ENCODE peak calls at places on chromosome 17, in nine cellular contexts. One of them, this sample, is unnamed. For H3K36me3, the result is how much of the 10 kb centered on the place peaks cover.

GRCh38 chr17:19583871-19584270 is 50.2 kb downstream of the SLC47A1 start:
- DNase-seq in bronchial epithelial cell: no peak
- DNase-seq in transverse colon: no peak
- DNase-seq in ovary: no peak
- DNase-seq in cardiac muscle cell: no peak
- DNase-seq in astrocyte: no peak
- DNase-seq in upper lobe of left lung: no peak
- DNase-seq in PC-3: no peak
- DNase-seq in pancreas: no peak
- DNase-seq in this sample: no peak

GRCh38 chr17:27630607-27631408 is at the start of gene LGALS9:
- DNase-seq in PC-3: peak
- DNase-seq in cardiac muscle cell: peak
- DNase-seq in bronchial epithelial cell: peak
- DNase-seq in transverse colon: peak
- DNase-seq in pancreas: no peak
- DNase-seq in astrocyte: peak
- DNase-seq in upper lobe of left lung: peak
- DNase-seq in ovary: no peak
- DNase-seq in this sample: peak

GRCh38 chr17:40259505-40259904 is 28.2 kb upstream of the CDC6 start:
- DNase-seq in cardiac muscle cell: no peak
- DNase-seq in upper lobe of left lung: no peak
- DNase-seq in transverse colon: no peak
- DNase-seq in PC-3: no peak
- DNase-seq in ovary: no peak
- DNase-seq in pancreas: no peak
- DNase-seq in astrocyte: no peak
- DNase-seq in bronchial epithelial cell: no peak
- DNase-seq in this sample: no peak

GRCh38 chr17:18957831-18958230 is 5.9 kb downstream of the SLC5A10 start:
- DNase-seq in cardiac muscle cell: no peak
- DNase-seq in upper lobe of left lung: no peak
- DNase-seq in bronchial epithelial cell: no peak
- DNase-seq in transverse colon: no peak
- DNase-seq in pancreas: no peak
- DNase-seq in PC-3: no peak
- DNase-seq in astrocyte: no peak
- DNase-seq in ovary: no peak
- DNase-seq in this sample: no peak

GRCh38 chr17:82960419-82961271 is 118.8 kb upstream of the METRNL start:
- DNase-seq in cardiac muscle cell: no peak
- DNase-seq in PC-3: no peak
- DNase-seq in ovary: peak
- DNase-seq in astrocyte: no peak
- DNase-seq in upper lobe of left lung: no peak
- DNase-seq in bronchial epithelial cell: no peak
- DNase-seq in transverse colon: no peak
- DNase-seq in pancreas: no peak
- DNase-seq in this sample: no peak

GRCh38 chr17:42016952-42017865 is at the start of gene DNAJC7:
- DNase-seq in astrocyte: peak
- DNase-seq in cardiac muscle cell: peak
- DNase-seq in pancreas: peak
- DNase-seq in bronchial epithelial cell: peak
- DNase-seq in ovary: peak
- DNase-seq in upper lobe of left lung: peak
- DNase-seq in PC-3: peak
- DNase-seq in transverse colon: peak
- DNase-seq in this sample: peak

GRCh38 chr17:76537288-76537577 is 276 bp downstream of the CYGB start:
- DNase-seq in transverse colon: no peak
- DNase-seq in bronchial epithelial cell: no peak
- DNase-seq in ovary: peak
- DNase-seq in PC-3: no peak
- DNase-seq in astrocyte: no peak
- DNase-seq in cardiac muscle cell: peak
- DNase-seq in upper lobe of left lung: no peak
- DNase-seq in pancreas: no peak
- DNase-seq in this sample: no peak

GRCh38 chr17:62801553-62801952 is 6.6 kb downstream of the MARCHF10 start:
- DNase-seq in bronchial epithelial cell: no peak
- DNase-seq in upper lobe of left lung: no peak
- DNase-seq in ovary: no peak
- DNase-seq in cardiac muscle cell: no peak
- DNase-seq in transverse colon: no peak
- DNase-seq in astrocyte: no peak
- DNase-seq in pancreas: no peak
- DNase-seq in PC-3: no peak
- DNase-seq in this sample: no peak

GRCh38 chr17:16952401-16952800 is 19.5 kb downstream of the TNFRSF13B start:
- DNase-seq in transverse colon: no peak
- DNase-seq in astrocyte: no peak
- DNase-seq in pancreas: no peak
- DNase-seq in ovary: no peak
- DNase-seq in PC-3: no peak
- DNase-seq in cardiac muscle cell: no peak
- DNase-seq in bronchial epithelial cell: no peak
- DNase-seq in upper lobe of left lung: no peak
- DNase-seq in this sample: no peak

GRCh38 chr17:58822148-58823050 is 66.7 kb downstream of the PPM1E start:
- DNase-seq in PC-3: no peak
- DNase-seq in pancreas: no peak
- DNase-seq in transverse colon: no peak
- DNase-seq in astrocyte: no peak
- DNase-seq in ovary: no peak
- DNase-seq in bronchial epithelial cell: peak
- DNase-seq in upper lobe of left lung: no peak
- DNase-seq in cardiac muscle cell: peak
- DNase-seq in this sample: no peak

GRCh38 chr17:65544658-65545057 is 16.8 kb downstream of the AXIN2 start:
- DNase-seq in astrocyte: no peak
- DNase-seq in upper lobe of left lung: no peak
- DNase-seq in ovary: no peak
- DNase-seq in PC-3: no peak
- DNase-seq in pancreas: no peak
- DNase-seq in transverse colon: no peak
- DNase-seq in cardiac muscle cell: no peak
- DNase-seq in bronchial epithelial cell: no peak
- DNase-seq in this sample: no peak

GRCh38 chr17:48470388-48471034 is 40.5 kb upstream of the SKAP1 start:
- DNase-seq in ovary: no peak
- DNase-seq in pancreas: no peak
- DNase-seq in astrocyte: peak
- DNase-seq in PC-3: peak
- DNase-seq in cardiac muscle cell: peak
- DNase-seq in transverse colon: no peak
- DNase-seq in bronchial epithelial cell: no peak
- DNase-seq in upper lobe of left lung: no peak
- DNase-seq in this sample: no peak

GRCh38 chr17:48468299-48468698 is 38.3 kb upstream of the SKAP1 start:
- DNase-seq in pancreas: no peak
- DNase-seq in transverse colon: no peak
- DNase-seq in bronchial epithelial cell: no peak
- DNase-seq in astrocyte: no peak
- DNase-seq in ovary: no peak
- DNase-seq in upper lobe of left lung: no peak
- DNase-seq in cardiac muscle cell: no peak
- DNase-seq in PC-3: no peak
- DNase-seq in this sample: no peak

GRCh38 chr17:48472485-48473281 is 42.7 kb upstream of the SKAP1 start:
- DNase-seq in transverse colon: no peak
- DNase-seq in astrocyte: peak
- DNase-seq in PC-3: peak
- DNase-seq in ovary: no peak
- DNase-seq in pancreas: no peak
- DNase-seq in cardiac muscle cell: peak
- DNase-seq in upper lobe of left lung: no peak
- DNase-seq in bronchial epithelial cell: peak
- DNase-seq in this sample: peak

GRCh38 chr17:48469227-48469626 is 39.2 kb upstream of the SKAP1 start:
- DNase-seq in upper lobe of left lung: no peak
- DNase-seq in bronchial epithelial cell: no peak
- DNase-seq in PC-3: no peak
- DNase-seq in ovary: no peak
- DNase-seq in transverse colon: no peak
- DNase-seq in cardiac muscle cell: no peak
- DNase-seq in astrocyte: no peak
- DNase-seq in pancreas: no peak
- DNase-seq in this sample: no peak

GRCh38 chr17:48471807-48472484 is 41.9 kb upstream of the SKAP1 start:
- DNase-seq in ovary: no peak
- DNase-seq in pancreas: no peak
- DNase-seq in astrocyte: no peak
- DNase-seq in cardiac muscle cell: no peak
- DNase-seq in upper lobe of left lung: no peak
- DNase-seq in PC-3: no peak
- DNase-seq in transverse colon: no peak
- DNase-seq in bronchial epithelial cell: no peak
- DNase-seq in this sample: no peak
- TF ChIP-seq CTCF in ovary: no peak
- TF ChIP-seq CTCF in pancreas: no peak
- TF ChIP-seq CTCF in astrocyte: no peak
- TF ChIP-seq CTCF in cardiac muscle cell: no peak
- TF ChIP-seq CTCF in upper lobe of left lung: no peak
- TF ChIP-seq CTCF in PC-3: no peak
- TF ChIP-seq CTCF in transverse colon: no peak
- TF ChIP-seq CTCF in bronchial epithelial cell: no peak
- TF ChIP-seq CTCF in this sample: no peak

DNA sequence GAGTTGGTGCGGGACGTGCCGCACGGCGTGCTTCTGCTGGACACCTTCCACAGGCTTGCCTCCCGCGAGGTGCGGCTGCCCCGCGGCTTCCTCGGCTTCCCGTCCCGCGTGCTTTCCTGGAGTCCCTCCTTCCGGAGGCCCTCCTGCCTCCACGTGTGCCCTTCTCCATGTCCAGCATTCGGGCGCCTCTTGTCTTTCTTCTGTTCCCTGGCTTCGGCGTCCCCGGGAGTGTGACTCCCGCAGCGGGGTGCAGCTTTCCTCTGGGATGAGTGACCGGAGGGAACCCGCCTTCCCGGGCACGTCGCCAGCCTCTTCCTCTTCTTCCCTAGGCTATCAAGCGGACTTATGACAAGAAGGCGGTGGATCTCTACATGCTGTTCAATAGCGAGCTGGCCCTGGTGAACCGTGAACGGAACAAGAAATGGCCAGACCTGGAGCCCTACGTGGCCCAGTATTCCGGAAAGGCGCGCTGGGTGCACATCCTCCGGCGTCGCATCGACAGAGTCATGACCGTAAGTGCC is 23.0 kb downstream of the DNAH2 start:
- DNase-seq in PC-3: no peak
- DNase-seq in cardiac muscle cell: no peak
- DNase-seq in bronchial epithelial cell: no peak
- DNase-seq in transverse colon: peak
- DNase-seq in pancreas: no peak
- DNase-seq in astrocyte: no peak
- DNase-seq in ovary: no peak
- DNase-seq in upper lobe of left lung: no peak
- DNase-seq in this sample: no peak
- H3K4me3 ChIP-seq in PC-3: no peak
- H3K4me3 ChIP-seq in cardiac muscle cell: no peak
- H3K4me3 ChIP-seq in bronchial epithelial cell: no peak
- H3K4me3 ChIP-seq in transverse colon: no peak
- H3K4me3 ChIP-seq in pancreas: no peak
- H3K4me3 ChIP-seq in astrocyte: no peak
- H3K4me3 ChIP-seq in ovary: no peak
- H3K4me3 ChIP-seq in upper lobe of left lung: no peak
- H3K4me3 ChIP-seq in this sample: no peak

DNA sequence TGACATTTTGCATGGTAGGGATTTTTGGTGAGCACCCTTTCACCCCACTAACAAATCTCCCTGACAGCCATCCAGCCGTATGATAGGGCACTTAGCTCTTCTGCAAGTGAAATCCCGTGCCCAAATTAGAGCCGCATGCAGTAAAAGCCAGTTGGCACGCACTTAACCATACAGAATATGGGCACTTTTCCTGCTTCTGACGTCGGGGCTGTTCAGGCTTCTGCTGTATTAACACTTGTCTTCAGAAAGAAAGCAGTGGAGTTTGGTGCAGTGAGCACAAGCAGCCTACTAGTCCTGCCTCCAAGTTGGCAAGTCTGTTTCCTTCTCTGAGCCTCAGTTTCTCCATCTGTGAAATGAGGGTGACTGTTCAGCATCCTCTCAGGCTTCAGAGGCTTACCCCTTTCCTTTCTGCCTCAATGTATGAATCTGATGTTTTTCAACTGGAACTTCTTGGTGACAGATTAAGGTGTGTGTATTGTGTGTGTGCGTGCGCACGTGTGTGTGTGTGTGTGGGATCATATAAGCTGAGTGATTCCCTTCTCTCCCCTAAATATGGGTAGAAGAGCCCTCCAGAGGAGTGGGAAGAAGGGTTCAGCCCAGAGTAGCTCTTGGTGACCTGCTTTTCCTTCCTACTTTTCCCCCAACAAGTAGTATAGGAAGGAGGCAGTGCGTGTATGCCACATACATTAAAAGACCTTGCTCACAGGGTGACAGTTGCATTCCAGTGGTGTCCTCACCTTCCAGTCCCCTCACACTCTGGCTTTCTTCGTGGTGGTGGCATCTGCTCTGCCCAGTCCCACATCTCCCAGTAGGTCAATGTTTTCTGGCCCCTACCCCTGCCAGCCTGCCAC is 19.0 kb downstream of the IGF2BP1 start:
- DNase-seq in pancreas: no peak
- DNase-seq in transverse colon: no peak
- DNase-seq in bronchial epithelial cell: no peak
- DNase-seq in cardiac muscle cell: peak
- DNase-seq in ovary: no peak
- DNase-seq in PC-3: peak
- DNase-seq in astrocyte: no peak
- DNase-seq in upper lobe of left lung: no peak
- DNase-seq in this sample: no peak
- H3K36me3 ChIP-seq in pancreas: under half
- H3K36me3 ChIP-seq in transverse colon: under half
- H3K36me3 ChIP-seq in bronchial epithelial cell: under half
- H3K36me3 ChIP-seq in cardiac muscle cell: under half
- H3K36me3 ChIP-seq in ovary: under half
- H3K36me3 ChIP-seq in PC-3: under half
- H3K36me3 ChIP-seq in astrocyte: under half
- H3K36me3 ChIP-seq in upper lobe of left lung: under half
- H3K36me3 ChIP-seq in this sample: under half

DNA sequence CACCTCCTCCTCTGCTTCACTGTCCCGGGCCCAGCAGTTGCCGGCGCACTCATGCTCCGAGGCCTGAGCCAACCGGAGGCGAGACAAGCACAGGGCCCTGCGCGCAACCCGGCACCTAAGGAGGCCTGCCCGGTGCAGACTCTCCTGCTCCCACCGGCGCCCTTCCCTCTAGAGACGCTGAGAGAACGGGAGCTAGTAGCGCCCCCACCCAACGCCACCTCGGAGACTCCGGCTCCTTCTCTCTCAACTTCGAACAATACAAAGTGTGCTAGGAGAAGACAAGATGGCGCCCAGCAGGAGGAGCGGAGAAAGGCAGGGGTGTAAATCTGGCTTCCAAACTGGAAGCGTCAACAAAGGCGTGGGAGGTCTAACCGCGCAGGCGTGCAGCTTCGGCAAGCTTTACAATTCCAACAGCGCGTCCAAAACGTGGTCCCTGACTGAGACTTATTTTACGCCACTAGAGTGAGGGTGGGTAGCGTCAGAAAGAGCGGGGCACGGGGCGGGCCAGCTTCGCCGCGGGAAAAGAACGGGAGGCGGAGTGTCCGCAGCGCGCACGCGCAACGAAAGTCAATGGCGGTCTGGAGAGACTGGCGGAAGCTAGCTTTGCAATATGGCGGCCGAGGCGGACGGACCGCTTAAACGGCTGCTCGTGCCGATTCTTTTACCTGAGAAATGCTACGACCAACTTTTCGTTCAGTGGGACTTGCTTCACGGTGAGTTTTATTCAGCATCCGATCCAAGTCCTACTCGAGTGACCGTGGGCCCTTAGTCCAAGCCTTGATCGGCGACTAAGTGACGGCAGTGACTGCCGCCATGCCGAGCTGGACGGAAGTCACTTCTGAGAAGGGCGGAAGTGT is at the start of gene MPDU1:
- DNase-seq in PC-3: peak
- DNase-seq in upper lobe of left lung: peak
- DNase-seq in astrocyte: peak
- DNase-seq in pancreas: peak
- DNase-seq in ovary: peak
- DNase-seq in cardiac muscle cell: peak
- DNase-seq in bronchial epithelial cell: peak
- DNase-seq in transverse colon: peak
- DNase-seq in this sample: peak
- TF ChIP-seq CTCF in PC-3: no peak
- TF ChIP-seq CTCF in upper lobe of left lung: no peak
- TF ChIP-seq CTCF in astrocyte: no peak
- TF ChIP-seq CTCF in pancreas: no peak
- TF ChIP-seq CTCF in ovary: no peak
- TF ChIP-seq CTCF in cardiac muscle cell: no peak
- TF ChIP-seq CTCF in bronchial epithelial cell: peak
- TF ChIP-seq CTCF in transverse colon: no peak
- TF ChIP-seq CTCF in this sample: no peak